ENCODE peak calls at places on chromosome 6, in seven cellular contexts. R, Y, F, Z, K, N and C are unnamed samples.

GRCh38 chr6:1388081-1388926 is 1.1 kb upstream of the FOXF2 start:
- DNase-seq in R (no peak), Y (no peak), F (peak; percentile 92), Z (no peak), K (no peak), N (no peak), C (no peak)

GRCh38 chr6:7264041-7264440 is 49.0 kb downstream of the SSR1 start:
- DNase-seq in R (no peak), Y (no peak), F (no peak), Z (no peak), K (no peak), N (no peak), C (no peak)

GRCh38 chr6:167211870-167212715 is 54.3 kb upstream of the GPR31 start:
- DNase-seq in R (no peak), Y (no peak), F (no peak), Z (no peak), K (no peak), N (no peak), C (no peak)

GRCh38 chr6:8017705-8018104 is 46.5 kb downstream of the BLOC1S5 start:
- DNase-seq in R (no peak), Y (no peak), F (no peak), Z (no peak), K (no peak), N (no peak), C (no peak)

GRCh38 chr6:133837801-133838349 is 51.0 kb upstream of the TCF21 start:
- DNase-seq in R (peak; percentile 76), Y (peak; percentile 44), F (peak; percentile 67), Z (peak; percentile 5), K (peak; percentile 83), N (no peak), C (peak; percentile 29)

GRCh38 chr6:148200302-148200701 is 142.3 kb upstream of the SASH1 start:
- DNase-seq in R (no peak), Y (no peak), F (no peak), Z (no peak), K (no peak), N (no peak), C (no peak)

GRCh38 chr6:160137989-160138835 is 16.6 kb downstream of the SLC22A1 start:
- DNase-seq in R (peak; percentile 59), Y (peak; percentile 81), F (peak; percentile 84), Z (peak; percentile 31), K (peak; percentile 61), N (peak; percentile 49), C (no peak)

GRCh38 chr6:159871911-159872310 is 18.9 kb upstream of the MAS1 start:
- DNase-seq in R (no peak), Y (peak; percentile 26), F (no peak), Z (no peak), K (no peak), N (no peak), C (no peak)

GRCh38 chr6:75563032-75563431 is 38.6 kb upstream of the SENP6 start:
- DNase-seq in R (no peak), Y (peak; percentile 55), F (peak; percentile 27), Z (no peak), K (no peak), N (no peak), C (no peak)

GRCh38 chr6:139600919-139601470 is 226.5 kb upstream of the CITED2 start:
- DNase-seq in R (no peak), Y (no peak), F (no peak), Z (no peak), K (no peak), N (no peak), C (no peak)

GRCh38 chr6:39791311-39791710 is 865 bp upstream of the DAAM2 start:
- DNase-seq in R (no peak), Y (peak; percentile 48), F (peak; percentile 57), Z (no peak), K (no peak), N (no peak), C (no peak)

GRCh38 chr6:41039060-41039998 is at the start of gene UNC5CL:
- DNase-seq in R (no peak), Y (peak; percentile 30), F (peak; percentile 54), Z (no peak), K (peak; percentile 63), N (no peak), C (no peak)

GRCh38 chr6:134708079-134708478 is 241.8 kb downstream of the ALDH8A1 start:
- DNase-seq in R (no peak), Y (peak; percentile 44), F (no peak), Z (no peak), K (no peak), N (no peak), C (no peak)

GRCh38 chr6:3176562-3177355 is 19.4 kb upstream of the TUBB2A start:
- DNase-seq in R (no peak), Y (peak; percentile 94), F (peak; percentile 94), Z (peak; percentile 73), K (no peak), N (no peak), C (no peak)

GRCh38 chr6:47230579-47230978 is 79.1 kb downstream of the TNFRSF21 start:
- DNase-seq in R (no peak), Y (no peak), F (no peak), Z (no peak), K (no peak), N (no peak), C (no peak)

GRCh38 chr6:145015739-145016558 is 719.4 kb downstream of the EPM2A start:
- DNase-seq in R (no peak), Y (peak; percentile 86), F (peak; percentile 94), Z (peak; percentile 87), K (no peak), N (peak; percentile 76), C (no peak)

GRCh38 chr6:29071831-29072723 is 15.0 kb downstream of the OR2B3 start:
- DNase-seq in R (no peak), Y (peak; percentile 9), F (no peak), Z (no peak), K (peak; percentile 52), N (no peak), C (no peak)

GRCh38 chr6:38640216-38640909 is 634 bp upstream of the BTBD9 start:
- DNase-seq in R (no peak), Y (peak; percentile 5), F (peak; percentile 14), Z (no peak), K (no peak), N (no peak), C (peak; percentile 15)

GRCh38 chr6:149840345-149841075 is 23.6 kb downstream of the LRP11 start:
- DNase-seq in R (no peak), Y (peak; percentile 74), F (peak; percentile 96), Z (no peak), K (peak; percentile 50), N (no peak), C (no peak)

GRCh38 chr6:30687659-30688431 is 1.4 kb upstream of the PPP1R18 start:
- DNase-seq in R (no peak), Y (peak; percentile 49), F (peak; percentile 84), Z (no peak), K (peak; percentile 21), N (no peak), C (no peak)

GRCh38 chr6:149150999-149151398 is 166.5 kb upstream of the TAB2 start:
- DNase-seq in R (no peak), Y (no peak), F (no peak), Z (no peak), K (no peak), N (no peak), C (no peak)

GRCh38 chr6:53543341-53544010 is 1.4 kb downstream of the GCLC start:
- DNase-seq in R (no peak), Y (no peak), F (peak; percentile 27), Z (no peak), K (no peak), N (no peak), C (no peak)

GRCh38 chr6:151096255-151096612 is 143.5 kb upstream of the AKAP12 start:
- DNase-seq in R (no peak), Y (peak; percentile 29), F (peak; percentile 30), Z (no peak), K (no peak), N (peak; percentile 4), C (no peak)

GRCh38 chr6:49806145-49806544 is 19.1 kb upstream of the PGK2 start:
- DNase-seq in R (no peak), Y (no peak), F (no peak), Z (no peak), K (no peak), N (no peak), C (no peak)
- TF ChIP-seq CTCF in R (no peak), Y (no peak), F (no peak), Z (no peak), K (no peak), N (no peak), C (no peak)

DNA sequence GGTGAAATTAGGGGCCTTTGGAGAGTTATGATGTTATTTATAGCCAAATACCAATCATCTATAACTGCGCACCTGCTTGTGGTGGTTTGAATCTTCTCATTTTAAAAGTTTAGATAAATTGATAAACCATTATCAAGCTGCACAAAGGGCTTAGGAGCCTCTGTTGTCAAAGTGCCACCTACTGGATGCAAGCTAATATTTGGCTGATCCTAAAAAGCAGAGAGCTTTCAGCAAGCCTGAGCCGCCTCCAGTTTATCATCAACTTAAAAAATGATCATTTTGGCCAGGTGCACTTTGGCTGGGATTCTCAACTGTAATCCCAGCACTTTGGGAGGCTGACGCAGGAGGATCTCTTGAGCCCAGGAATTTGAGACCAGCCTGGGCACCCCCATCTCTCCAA is 58.5 kb upstream of the ATXN1 start:
- DNase-seq in R (no peak), Y (no peak), F (peak; percentile 71), Z (no peak), K (no peak), N (no peak), C (no peak)
- TF ChIP-seq CTCF in R (no peak), Y (peak; percentile 19), F (peak; percentile 44), Z (peak; percentile 26), K (no peak), N (peak; percentile 44), C (no peak)

GRCh38 chr6:77926198-77926752 is 273.4 kb downstream of the MEI4 start:
- DNase-seq in R (no peak), Y (no peak), F (no peak), Z (no peak), K (no peak), N (no peak), C (no peak)
- TF ChIP-seq CTCF in R (no peak), Y (no peak), F (no peak), Z (no peak), K (no peak), N (no peak), C (no peak)

GRCh38 chr6:106119526-106119925 is 33.4 kb downstream of the PRDM1 start:
- DNase-seq in R (no peak), Y (no peak), F (no peak), Z (no peak), K (no peak), N (no peak), C (no peak)

GRCh38 chr6:106115231-106115630 is 29.1 kb downstream of the PRDM1 start:
- DNase-seq in R (no peak), Y (no peak), F (no peak), Z (no peak), K (no peak), N (no peak), C (no peak)

GRCh38 chr6:106118835-106119443 is 32.8 kb downstream of the PRDM1 start:
- DNase-seq in R (no peak), Y (no peak), F (no peak), Z (no peak), K (no peak), N (no peak), C (no peak)

GRCh38 chr6:106116125-106116524 is 30.0 kb downstream of the PRDM1 start:
- DNase-seq in R (no peak), Y (no peak), F (peak; percentile 67), Z (no peak), K (no peak), N (no peak), C (no peak)

DNA sequence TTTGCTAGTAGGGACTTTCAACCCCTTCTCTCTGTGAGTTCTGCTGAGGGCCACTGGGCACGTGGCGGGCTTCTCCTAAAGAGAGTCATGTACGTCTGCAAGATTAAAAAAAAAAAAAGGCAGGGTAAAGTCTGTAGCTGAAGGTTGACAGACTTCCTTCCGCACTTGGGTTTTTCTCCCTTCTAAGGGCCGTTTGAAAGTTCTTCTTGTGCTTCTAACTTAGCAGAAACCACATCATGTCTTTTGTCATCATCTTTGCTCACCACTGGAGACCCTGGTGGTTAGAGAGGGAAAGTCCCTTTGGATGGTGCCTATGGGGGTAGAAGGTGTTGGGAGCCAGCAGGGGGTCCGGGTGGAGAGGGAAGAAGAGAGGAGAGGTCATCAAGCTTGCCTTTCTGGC is 31.4 kb downstream of the PRDM1 start:
- DNase-seq in R (no peak), Y (no peak), F (no peak), Z (no peak), K (no peak), N (no peak), C (no peak)
- TF ChIP-seq CTCF in R (no peak), Y (no peak), F (no peak), Z (no peak), K (no peak), N (no peak), C (no peak)